ENCODE peak calls at places on chromosomes 16 and 17, in nine cellular contexts. P is sigmoid colon; L is HT-29; Q is ACHN; O is heart right ventricle; B is GM12865; U is cardiac muscle cell; I is adrenal gland; G is activated CD4-positive, alpha-beta T cell treated with anti-CD3 and anti-CD28 coated beads, Interleukin-2, amount 10 ng/mL, durations not matched to agents 7 days and 5 days. F is an unnamed sample.

GRCh38 chr16:81581107-81581506 is 136.5 kb downstream of the CMIP start:
- DNase-seq in G (no peak), Q (no peak), O (no peak), L (peak; percentile 89), B (no peak), P (no peak), I (no peak), U (no peak), F (no peak)

GRCh38 chr17:29074488-29074887 is 31.5 kb downstream of the PIPOX start:
- DNase-seq in I (no peak), L (no peak), G (no peak), B (no peak), O (peak; percentile 33), U (no peak), P (no peak), Q (no peak), F (no peak)

GRCh38 chr17:32498362-32498761 is 11.6 kb downstream of the CDK5R1 start:
- DNase-seq in Q (no peak), I (no peak), G (no peak), O (no peak), L (no peak), B (no peak), U (no peak), P (peak; percentile 55), F (no peak)

GRCh38 chr16:676565-677297 is 1.3 kb downstream of the RHBDL1 start:
- DNase-seq in P (no peak), U (no peak), L (peak; percentile 76), Q (no peak), G (no peak), O (no peak), I (no peak), B (no peak), F (no peak)

GRCh38 chr17:40180694-40181093 is 3.4 kb downstream of the RAPGEFL1 start:
- DNase-seq in O (no peak), I (no peak), G (no peak), L (peak; percentile 56), U (no peak), Q (no peak), P (no peak), B (no peak), F (no peak)

GRCh38 chr17:55620945-55621344 is 101.7 kb downstream of the TMEM100 start:
- DNase-seq in G (no peak), B (no peak), Q (no peak), U (no peak), P (no peak), I (no peak), O (no peak), L (no peak), F (no peak)

GRCh38 chr17:19013226-19013625 is 8.7 kb upstream of the FAM83G start:
- DNase-seq in L (no peak), O (no peak), P (no peak), U (no peak), B (no peak), I (no peak), G (no peak), Q (no peak), F (no peak)

GRCh38 chr16:77307764-77308561 is 108.8 kb downstream of the SYCE1L start:
- DNase-seq in I (no peak), L (no peak), U (peak; percentile 70), P (no peak), B (no peak), G (no peak), O (no peak), Q (peak; percentile 62), F (no peak)

GRCh38 chr17:40551874-40552768 is 13.2 kb downstream of the CCR7 start:
- DNase-seq in P (peak; percentile 86), L (no peak), Q (no peak), O (no peak), U (peak; percentile 86), I (peak; percentile 48), B (peak; percentile 43), G (no peak), F (no peak)

GRCh38 chr17:15941781-15942180 is 3.1 kb upstream of the ADORA2B start:
- DNase-seq in B (no peak), L (no peak), O (no peak), U (no peak), P (peak; percentile 21), Q (no peak), I (no peak), G (no peak), F (no peak)

GRCh38 chr16:19601083-19601976 is 45.8 kb downstream of the VPS35L start:
- DNase-seq in I (peak; percentile 37), L (peak; percentile 68), O (no peak), P (no peak), Q (peak; percentile 57), G (peak; percentile 46), U (peak; percentile 67), B (peak; percentile 45), F (no peak)

GRCh38 chr17:72434991-72435618 is 314.3 kb downstream of the SOX9 start:
- DNase-seq in I (no peak), B (no peak), P (no peak), G (no peak), L (no peak), U (no peak), Q (no peak), O (no peak), F (no peak)

GRCh38 chr16:3951861-3952332 is 71.4 kb upstream of the CREBBP start:
- DNase-seq in B (no peak), U (peak; percentile 44), P (no peak), I (no peak), L (no peak), O (no peak), Q (no peak), G (no peak), F (no peak)

GRCh38 chr17:36544320-36545092 is at the start of gene GGNBP2:
- DNase-seq in P (peak; percentile 95), Q (peak; percentile 96), L (peak; percentile 98), U (peak; percentile 98), I (peak; percentile 91), B (peak; percentile 95), O (peak; percentile 96), G (peak; percentile 95), F (peak; percentile 60)

GRCh38 chr16:88879788-88880055 is 13.3 kb upstream of the PABPN1L start:
- DNase-seq in O (no peak), I (no peak), P (no peak), Q (no peak), L (no peak), B (no peak), G (no peak), U (no peak), F (no peak)

GRCh38 chr17:36849871-36850348 is 87.4 kb upstream of the LHX1 start:
- DNase-seq in Q (peak; percentile 68), U (peak; percentile 72), I (no peak), L (no peak), O (no peak), P (no peak), G (peak; percentile 18), B (peak; percentile 82), F (no peak)

GRCh38 chr16:64534180-64534780 is 587.6 kb downstream of the CDH11 start:
- DNase-seq in G (no peak), P (no peak), O (no peak), Q (no peak), U (peak; percentile 10), B (no peak), L (no peak), I (no peak), F (no peak)

GRCh38 chr17:27984816-27985215 is 57.7 kb upstream of the NLK start:
- DNase-seq in O (peak; percentile 21), U (no peak), Q (no peak), L (no peak), P (no peak), G (no peak), B (no peak), I (peak; percentile 30), F (no peak)

GRCh38 chr17:44778656-44779210 is 19.9 kb downstream of the ADAM11 start:
- DNase-seq in O (no peak), Q (no peak), U (no peak), I (no peak), G (no peak), B (no peak), P (no peak), L (no peak), F (no peak)

GRCh38 chr16:10168258-10168657 is 14.0 kb downstream of the GRIN2A start:
- DNase-seq in G (no peak), B (no peak), I (no peak), U (no peak), P (no peak), L (no peak), Q (peak; percentile 60), O (no peak), F (no peak)

GRCh38 chr17:16417896-16418683 is 2.7 kb downstream of the TRPV2 start:
- DNase-seq in Q (peak; percentile 63), P (no peak), O (no peak), L (no peak), G (no peak), B (no peak), I (no peak), U (peak; percentile 50), F (no peak)

GRCh38 chr16:9901-10665 is 43.3 kb downstream of the POLR3K start:
- DNase-seq in G (no peak), I (peak; percentile 65), Q (peak; percentile 16), O (peak; percentile 31), P (peak; percentile 71), L (no peak), B (no peak), U (no peak), F (no peak)

GRCh38 chr16:57797526-57798266 is 4.6 kb downstream of the KIFC3 start:
- DNase-seq in U (no peak), B (no peak), Q (peak; percentile 92), G (no peak), P (no peak), O (no peak), I (no peak), L (peak; percentile 83), F (no peak)

GRCh38 chr17:81578561-81579225 is 26.5 kb upstream of the FAAP100 start:
- DNase-seq in L (no peak), U (no peak), G (no peak), B (no peak), Q (no peak), I (no peak), P (no peak), O (no peak), F (no peak)

GRCh38 chr16:4414187-4414909 is 2.0 kb downstream of the CORO7 start:
- DNase-seq in B (peak; percentile 98), P (no peak), O (no peak), L (peak; percentile 87), I (no peak), U (no peak), Q (no peak), G (peak; percentile 94), F (no peak)

F was measured in thoracic aorta.